ENCODE peak calls at places on chromosomes 12 and 14, in five cellular contexts. R, W, V, E and G are unnamed samples.

GRCh38 chr14:77565289-77566081 is 51.0 kb downstream of the SPTLC2 start:
- DNase-seq in E (peak; percentile 26), R (peak; percentile 48), W (no peak), V (no peak), G (no peak)

GRCh38 chr12:52225752-52226151 is 7.3 kb upstream of the KRT7 start:
- DNase-seq in E (no peak), R (peak; percentile 0), W (no peak), V (no peak), G (no peak)

GRCh38 chr12:109999649-109999971 is 380 bp downstream of the ANKRD13A start:
- DNase-seq in E (no peak), R (no peak), W (no peak), V (no peak), G (no peak)

GRCh38 chr12:21672151-21672550 is 14.5 kb upstream of the LDHB start:
- DNase-seq in R (no peak), W (no peak), E (no peak), V (no peak), G (no peak)

GRCh38 chr12:68532204-68532886 is 78.4 kb upstream of the RAP1B start:
- DNase-seq in W (no peak), V (no peak), R (peak; percentile 16), E (peak; percentile 36), G (no peak)

GRCh38 chr12:102548543-102548942 is 68.2 kb upstream of the IGF1 start:
- DNase-seq in R (no peak), E (no peak), W (no peak), V (no peak), G (no peak)

GRCh38 chr12:138898-139534 is 72.4 kb downstream of the IQSEC3 start:
- DNase-seq in E (peak; percentile 9), R (no peak), W (no peak), V (no peak), G (no peak)

GRCh38 chr14:79419571-79420327 is 791.6 kb downstream of the DIO2 start:
- DNase-seq in V (no peak), W (no peak), E (peak; percentile 12), R (no peak), G (no peak)

GRCh38 chr14:41605550-41606248 is 977 bp upstream of the LRFN5 start:
- DNase-seq in V (no peak), E (peak; percentile 33), R (no peak), W (no peak), G (no peak)

GRCh38 chr14:70359076-70359424 is 433 bp downstream of the COX16 start:
- DNase-seq in W (no peak), E (no peak), V (no peak), R (no peak), G (no peak)

GRCh38 chr12:130044991-130045621 is 117.2 kb upstream of the FZD10 start:
- DNase-seq in V (no peak), R (no peak), W (no peak), E (no peak), G (no peak)

GRCh38 chr14:22084393-22085281 is 411.0 kb upstream of the OR4E1 start:
- DNase-seq in V (no peak), W (peak; percentile 26), R (peak; percentile 62), E (peak; percentile 76), G (no peak)

GRCh38 chr14:94536836-94537235 is 24.4 kb upstream of the SERPINA4 start:
- DNase-seq in R (peak; percentile 58), E (peak; percentile 51), V (no peak), W (peak; percentile 60), G (no peak)

GRCh38 chr14:75401356-75401755 is 26.5 kb upstream of the JDP2 start:
- DNase-seq in E (peak; percentile 55), W (no peak), V (peak; percentile 86), R (no peak), G (no peak)

GRCh38 chr12:132837693-132838463 is 9.2 kb upstream of the GOLGA3 start:
- DNase-seq in R (no peak), W (no peak), V (no peak), E (no peak), G (no peak)

GRCh38 chr12:15208871-15209656 is 12.2 kb downstream of the RERG start:
- DNase-seq in V (no peak), R (peak; percentile 42), W (no peak), E (peak; percentile 87), G (no peak)

GRCh38 chr14:31391977-31392503 is 28.3 kb downstream of the HEATR5A start:
- DNase-seq in W (no peak), V (no peak), R (no peak), E (no peak), G (no peak)

GRCh38 chr12:4587108-4587507 is 25.1 kb downstream of the DYRK4 start:
- DNase-seq in V (no peak), E (no peak), R (no peak), W (no peak), G (no peak)

GRCh38 chr14:21379338-21379737 is 4.5 kb downstream of the SUPT16H start:
- DNase-seq in R (no peak), V (no peak), W (no peak), E (no peak), G (no peak)

GRCh38 chr12:93434305-93434704 is 7.4 kb downstream of the UBE2N start:
- DNase-seq in E (no peak), R (no peak), V (no peak), W (no peak), G (no peak)